ENCODE peak calls at places on chromosomes 7 and 10, in nine cellular contexts. Z, Y, N, A, P, V, M, C and F are unnamed samples.

GRCh38 chr7:6032167-6032566 is 991 bp downstream of the ANKRD61 start:
- DNase-seq in Y (no peak), C (no peak), N (no peak), Z (no peak), M (no peak), A (no peak), V (no peak), P (no peak), F (no peak)

GRCh38 chr7:25613912-25614311 is 385.6 kb upstream of the NPVF start:
- DNase-seq in A (no peak), P (no peak), M (no peak), Y (no peak), C (no peak), N (no peak), Z (no peak), V (no peak), F (no peak)

GRCh38 chr7:128174391-128174790 is 66.7 kb upstream of the LEP start:
- DNase-seq in N (no peak), V (no peak), M (no peak), A (no peak), Z (no peak), Y (no peak), C (no peak), P (no peak), F (no peak)

GRCh38 chr7:148105853-148106252 is 484.7 kb upstream of the C7orf33 start:
- DNase-seq in A (no peak), N (no peak), Y (no peak), V (no peak), C (no peak), Z (no peak), M (no peak), P (no peak), F (no peak)

GRCh38 chr10:71074176-71074755 is 138.1 kb upstream of the UNC5B start:
- DNase-seq in Z (no peak), N (no peak), A (no peak), V (no peak), M (no peak), Y (no peak), C (no peak), P (no peak), F (no peak)

GRCh38 chr10:52314007-52314821 is at the start of gene DKK1:
- DNase-seq in A (no peak), C (no peak), Y (no peak), M (peak), N (peak), P (peak), Z (peak), V (peak), F (peak)

GRCh38 chr10:1070939-1071338 is 14.8 kb downstream of the WDR37 start:
- DNase-seq in Z (no peak), N (no peak), C (no peak), V (no peak), A (no peak), Y (no peak), P (no peak), M (no peak), F (no peak)

GRCh38 chr7:101953248-101953819 is 135.9 kb downstream of the CUX1 start:
- DNase-seq in N (no peak), V (no peak), A (no peak), Y (peak), P (no peak), C (no peak), Z (no peak), M (no peak), F (peak)

GRCh38 chr10:5552376-5553321 is 27.9 kb downstream of the CALML3 start:
- DNase-seq in V (no peak), N (no peak), A (no peak), Z (no peak), C (no peak), Y (no peak), M (no peak), P (no peak), F (no peak)

GRCh38 chr10:78925800-78926319 is 142.9 kb upstream of the ZMIZ1 start:
- DNase-seq in A (no peak), P (no peak), V (no peak), M (no peak), Z (no peak), Y (peak), N (no peak), C (no peak), F (no peak)

GRCh38 chr10:101718681-101719275 is 23.8 kb upstream of the FBXW4 start:
- DNase-seq in Z (no peak), M (peak), V (no peak), A (no peak), N (no peak), C (no peak), P (no peak), Y (no peak), F (no peak)

GRCh38 chr7:87885018-87885417 is 8.7 kb downstream of the DBF4 start:
- DNase-seq in P (no peak), M (no peak), C (no peak), Y (no peak), Z (no peak), A (no peak), N (no peak), V (no peak), F (no peak)

GRCh38 chr7:82015751-82016150 is 245.9 kb upstream of the HGF start:
- DNase-seq in M (peak), Y (no peak), V (no peak), C (no peak), A (no peak), N (no peak), P (no peak), Z (no peak), F (no peak)

GRCh38 chr10:52279546-52279945 is 34.5 kb upstream of the DKK1 start:
- DNase-seq in A (no peak), P (no peak), M (no peak), V (no peak), Y (no peak), Z (no peak), C (no peak), N (no peak), F (no peak)

GRCh38 chr7:155775691-155776090 is 36.6 kb downstream of the SHH start:
- DNase-seq in M (no peak), Z (no peak), Y (no peak), P (no peak), N (no peak), V (no peak), C (no peak), A (no peak), F (no peak)

GRCh38 chr7:149021725-149022062 is 6.6 kb downstream of the PDIA4 start:
- DNase-seq in Z (no peak), N (no peak), V (no peak), M (no peak), C (no peak), A (no peak), Y (no peak), P (no peak), F (no peak)

GRCh38 chr7:128454808-128455555 is 696 bp upstream of the HILPDA start:
- DNase-seq in C (no peak), A (no peak), M (peak), P (no peak), V (peak), Y (no peak), N (no peak), Z (no peak), F (no peak)

GRCh38 chr7:111760043-111760442 is 197.8 kb upstream of the IMMP2L start:
- DNase-seq in N (no peak), Z (no peak), V (no peak), A (no peak), Y (no peak), C (no peak), M (no peak), P (no peak), F (no peak)

GRCh38 chr7:91226411-91226810 is 37.8 kb upstream of the FZD1 start:
- DNase-seq in A (no peak), M (no peak), Y (no peak), N (no peak), C (no peak), Z (no peak), P (no peak), V (no peak), F (no peak)

GRCh38 chr10:35933940-35934636 is 292.0 kb upstream of the FZD8 start:
- DNase-seq in A (no peak), Z (no peak), P (no peak), V (no peak), N (no peak), M (no peak), C (no peak), Y (no peak), F (no peak)

GRCh38 chr7:104650991-104651680 is 322.7 kb downstream of the LHFPL3 start:
- DNase-seq in C (no peak), N (no peak), V (no peak), Z (peak), M (no peak), A (no peak), Y (no peak), P (no peak), F (no peak)

GRCh38 chr7:44050915-44051560 is 6.5 kb downstream of the DBNL start:
- DNase-seq in A (no peak), Y (no peak), M (no peak), Z (no peak), C (no peak), P (no peak), N (peak), V (no peak), F (no peak)

GRCh38 chr10:16948335-16948734 is 131.1 kb upstream of the RSU1 start:
- DNase-seq in M (no peak), Y (no peak), N (no peak), V (no peak), A (peak), P (no peak), Z (no peak), C (no peak), F (no peak)

GRCh38 chr10:60943372-60944158 is 420 bp downstream of the RHOBTB1 start:
- DNase-seq in Y (no peak), N (peak), Z (peak), P (peak), V (peak), M (peak), C (no peak), A (no peak), F (peak)

GRCh38 chr10:110326351-110327032 is 21.8 kb upstream of the SMNDC1 start:
- DNase-seq in V (no peak), Y (peak), M (peak), C (no peak), N (no peak), Z (no peak), A (no peak), P (no peak), F (peak)

GRCh38 chr10:132104471-132105301 is 38.9 kb downstream of the JAKMIP3 start:
- DNase-seq in M (no peak), Y (no peak), N (peak), Z (no peak), C (no peak), P (no peak), A (no peak), V (no peak), F (no peak)

GRCh38 chr10:89085153-89085552 is 94.6 kb downstream of the FAS start:
- DNase-seq in M (no peak), Y (no peak), N (no peak), Z (no peak), V (no peak), C (no peak), P (no peak), A (no peak), F (no peak)

GRCh38 chr7:110317699-110318265 is 773.1 kb upstream of the LRRN3 start:
- DNase-seq in A (no peak), P (no peak), C (no peak), M (peak), V (peak), Y (no peak), Z (no peak), N (no peak), F (peak)

GRCh38 chr10:1468777-1469176 is 268.5 kb downstream of the ADARB2 start:
- DNase-seq in V (no peak), M (no peak), N (no peak), C (no peak), Z (no peak), Y (no peak), P (no peak), A (no peak), F (no peak)

GRCh38 chr10:94210465-94211186 is 152.1 kb downstream of the NOC3L start:
- DNase-seq in P (no peak), M (no peak), C (no peak), A (no peak), Y (no peak), N (no peak), V (no peak), Z (no peak), F (no peak)

GRCh38 chr7:138074121-138074520 is 2.1 kb upstream of the AKR1D1 start:
- DNase-seq in N (no peak), M (no peak), Y (no peak), C (no peak), P (no peak), Z (no peak), V (no peak), A (no peak), F (no peak)

GRCh38 chr7:3301831-3302618 is 973 bp downstream of the SDK1 start:
- DNase-seq in Y (no peak), A (peak), V (peak), N (peak), P (no peak), M (peak), Z (no peak), C (peak), F (no peak)

GRCh38 chr7:71145906-71146901 is 14.3 kb downstream of the GALNT17 start:
- DNase-seq in Y (no peak), Z (no peak), N (no peak), V (no peak), M (no peak), P (no peak), A (no peak), C (no peak), F (no peak)

GRCh38 chr7:132249591-132249971 is 326.7 kb downstream of the PLXNA4 start:
- DNase-seq in M (peak), N (no peak), Y (no peak), C (no peak), A (no peak), V (peak), Z (no peak), P (no peak), F (no peak)

GRCh38 chr10:60524541-60524940 is 134.9 kb upstream of the ANK3 start:
- DNase-seq in A (no peak), Y (peak), N (no peak), P (no peak), V (no peak), M (no peak), Z (no peak), C (no peak), F (no peak)

GRCh38 chr7:27245798-27246691 is 3.4 kb downstream of the EVX1 start:
- DNase-seq in P (no peak), Y (no peak), V (peak), Z (no peak), N (no peak), A (no peak), C (no peak), M (peak), F (no peak)